ENCODE peak calls at places on chromosomes 3 and 15, in eight cellular contexts. One of them, this sample, is unnamed.

GRCh38 chr3:195352895-195353488 is 82.0 kb upstream of the XXYLT1 start:
- DNase-seq in GM23338: peak
- DNase-seq in fibroblast of mammary gland: peak
- DNase-seq in fibroblast of the aortic adventitia: peak
- DNase-seq in AG09309: peak
- DNase-seq in colonic mucosa: no peak
- DNase-seq in psoas muscle: no peak
- DNase-seq in astrocyte of the spinal cord: peak
- DNase-seq in this sample: peak

GRCh38 chr15:66138882-66139281 is 114.7 kb downstream of the MEGF11 start:
- DNase-seq in GM23338: no peak
- DNase-seq in fibroblast of mammary gland: no peak
- DNase-seq in fibroblast of the aortic adventitia: peak
- DNase-seq in AG09309: no peak
- DNase-seq in colonic mucosa: no peak
- DNase-seq in psoas muscle: no peak
- DNase-seq in astrocyte of the spinal cord: no peak
- DNase-seq in this sample: no peak

GRCh38 chr3:105425153-105425502 is 58.4 kb downstream of the ALCAM start:
- DNase-seq in GM23338: no peak
- DNase-seq in fibroblast of mammary gland: no peak
- DNase-seq in fibroblast of the aortic adventitia: no peak
- DNase-seq in AG09309: no peak
- DNase-seq in colonic mucosa: no peak
- DNase-seq in psoas muscle: no peak
- DNase-seq in astrocyte of the spinal cord: no peak
- DNase-seq in this sample: no peak

GRCh38 chr3:178001670-178002101 is 534.5 kb upstream of the KCNMB2 start:
- DNase-seq in GM23338: no peak
- DNase-seq in fibroblast of mammary gland: no peak
- DNase-seq in fibroblast of the aortic adventitia: no peak
- DNase-seq in AG09309: no peak
- DNase-seq in colonic mucosa: no peak
- DNase-seq in psoas muscle: no peak
- DNase-seq in astrocyte of the spinal cord: no peak
- DNase-seq in this sample: no peak

GRCh38 chr3:183897606-183898384 is 13.1 kb upstream of the PARL start:
- DNase-seq in GM23338: no peak
- DNase-seq in fibroblast of mammary gland: no peak
- DNase-seq in fibroblast of the aortic adventitia: no peak
- DNase-seq in AG09309: no peak
- DNase-seq in colonic mucosa: no peak
- DNase-seq in psoas muscle: no peak
- DNase-seq in astrocyte of the spinal cord: no peak
- DNase-seq in this sample: no peak

GRCh38 chr3:118818386-118818785 is 216.3 kb downstream of the IGSF11 start:
- DNase-seq in GM23338: no peak
- DNase-seq in fibroblast of mammary gland: peak
- DNase-seq in fibroblast of the aortic adventitia: peak
- DNase-seq in AG09309: peak
- DNase-seq in colonic mucosa: no peak
- DNase-seq in psoas muscle: no peak
- DNase-seq in astrocyte of the spinal cord: peak
- DNase-seq in this sample: peak

GRCh38 chr3:55476515-55476914 is 10.6 kb downstream of the WNT5A start:
- DNase-seq in GM23338: no peak
- DNase-seq in fibroblast of mammary gland: peak
- DNase-seq in fibroblast of the aortic adventitia: peak
- DNase-seq in AG09309: peak
- DNase-seq in colonic mucosa: no peak
- DNase-seq in psoas muscle: no peak
- DNase-seq in astrocyte of the spinal cord: peak
- DNase-seq in this sample: peak

GRCh38 chr3:43214616-43215015 is 71.7 kb upstream of the SNRK start:
- DNase-seq in GM23338: no peak
- DNase-seq in fibroblast of mammary gland: peak
- DNase-seq in fibroblast of the aortic adventitia: no peak
- DNase-seq in AG09309: no peak
- DNase-seq in colonic mucosa: no peak
- DNase-seq in psoas muscle: no peak
- DNase-seq in astrocyte of the spinal cord: no peak
- DNase-seq in this sample: peak

GRCh38 chr3:9653565-9654248 is 4.4 kb downstream of the MTMR14 start:
- DNase-seq in GM23338: no peak
- DNase-seq in fibroblast of mammary gland: no peak
- DNase-seq in fibroblast of the aortic adventitia: no peak
- DNase-seq in AG09309: no peak
- DNase-seq in colonic mucosa: no peak
- DNase-seq in psoas muscle: peak
- DNase-seq in astrocyte of the spinal cord: no peak
- DNase-seq in this sample: no peak

GRCh38 chr3:150180349-150180748 is 209.7 kb upstream of the PFN2 start:
- DNase-seq in GM23338: no peak
- DNase-seq in fibroblast of mammary gland: peak
- DNase-seq in fibroblast of the aortic adventitia: peak
- DNase-seq in AG09309: peak
- DNase-seq in colonic mucosa: no peak
- DNase-seq in psoas muscle: no peak
- DNase-seq in astrocyte of the spinal cord: peak
- DNase-seq in this sample: peak

GRCh38 chr3:48157215-48157840 is 30.9 kb downstream of the CDC25A start:
- DNase-seq in GM23338: no peak
- DNase-seq in fibroblast of mammary gland: no peak
- DNase-seq in fibroblast of the aortic adventitia: peak
- DNase-seq in AG09309: peak
- DNase-seq in colonic mucosa: no peak
- DNase-seq in psoas muscle: no peak
- DNase-seq in astrocyte of the spinal cord: no peak
- DNase-seq in this sample: no peak

GRCh38 chr15:101434032-101434920 is 55.2 kb downstream of the PCSK6 start:
- DNase-seq in GM23338: no peak
- DNase-seq in fibroblast of mammary gland: no peak
- DNase-seq in fibroblast of the aortic adventitia: no peak
- DNase-seq in AG09309: no peak
- DNase-seq in colonic mucosa: no peak
- DNase-seq in psoas muscle: no peak
- DNase-seq in astrocyte of the spinal cord: no peak
- DNase-seq in this sample: no peak

GRCh38 chr3:13416002-13416793 is 3.9 kb downstream of the NUP210 start:
- DNase-seq in GM23338: peak
- DNase-seq in fibroblast of mammary gland: no peak
- DNase-seq in fibroblast of the aortic adventitia: no peak
- DNase-seq in AG09309: no peak
- DNase-seq in colonic mucosa: no peak
- DNase-seq in psoas muscle: no peak
- DNase-seq in astrocyte of the spinal cord: no peak
- DNase-seq in this sample: no peak

GRCh38 chr3:80769683-80770082 is 991.8 kb downstream of the GBE1 start:
- DNase-seq in GM23338: peak
- DNase-seq in fibroblast of mammary gland: no peak
- DNase-seq in fibroblast of the aortic adventitia: no peak
- DNase-seq in AG09309: no peak
- DNase-seq in colonic mucosa: no peak
- DNase-seq in psoas muscle: no peak
- DNase-seq in astrocyte of the spinal cord: no peak
- DNase-seq in this sample: no peak

GRCh38 chr3:172159962-172160538 is 120.7 kb downstream of the FNDC3B start:
- DNase-seq in GM23338: peak
- DNase-seq in fibroblast of mammary gland: peak
- DNase-seq in fibroblast of the aortic adventitia: peak
- DNase-seq in AG09309: no peak
- DNase-seq in colonic mucosa: peak
- DNase-seq in psoas muscle: no peak
- DNase-seq in astrocyte of the spinal cord: peak
- DNase-seq in this sample: peak

GRCh38 chr3:123076496-123077418 is 9.9 kb downstream of the PDIA5 start:
- DNase-seq in GM23338: no peak
- DNase-seq in fibroblast of mammary gland: no peak
- DNase-seq in fibroblast of the aortic adventitia: peak
- DNase-seq in AG09309: no peak
- DNase-seq in colonic mucosa: no peak
- DNase-seq in psoas muscle: no peak
- DNase-seq in astrocyte of the spinal cord: no peak
- DNase-seq in this sample: no peak

GRCh38 chr3:142029791-142030190 is 119.6 kb downstream of the TFDP2 start:
- DNase-seq in GM23338: no peak
- DNase-seq in fibroblast of mammary gland: no peak
- DNase-seq in fibroblast of the aortic adventitia: no peak
- DNase-seq in AG09309: no peak
- DNase-seq in colonic mucosa: no peak
- DNase-seq in psoas muscle: no peak
- DNase-seq in astrocyte of the spinal cord: no peak
- DNase-seq in this sample: no peak

GRCh38 chr3:98110191-98110908 is 20.2 kb upstream of the OR5H1 start:
- DNase-seq in GM23338: peak
- DNase-seq in fibroblast of mammary gland: no peak
- DNase-seq in fibroblast of the aortic adventitia: no peak
- DNase-seq in AG09309: no peak
- DNase-seq in colonic mucosa: no peak
- DNase-seq in psoas muscle: no peak
- DNase-seq in astrocyte of the spinal cord: no peak
- DNase-seq in this sample: no peak

GRCh38 chr3:62323241-62323640 is 50.1 kb downstream of the FEZF2 start:
- DNase-seq in GM23338: no peak
- DNase-seq in fibroblast of mammary gland: no peak
- DNase-seq in fibroblast of the aortic adventitia: no peak
- DNase-seq in AG09309: no peak
- DNase-seq in colonic mucosa: no peak
- DNase-seq in psoas muscle: no peak
- DNase-seq in astrocyte of the spinal cord: no peak
- DNase-seq in this sample: no peak

GRCh38 chr3:122023335-122023734 is 1.3 kb upstream of the ILDR1 start:
- DNase-seq in GM23338: peak
- DNase-seq in fibroblast of mammary gland: no peak
- DNase-seq in fibroblast of the aortic adventitia: no peak
- DNase-seq in AG09309: no peak
- DNase-seq in colonic mucosa: no peak
- DNase-seq in psoas muscle: no peak
- DNase-seq in astrocyte of the spinal cord: no peak
- DNase-seq in this sample: no peak

GRCh38 chr3:122024800-122025199 is 2.8 kb upstream of the ILDR1 start:
- DNase-seq in GM23338: no peak
- DNase-seq in fibroblast of mammary gland: no peak
- DNase-seq in fibroblast of the aortic adventitia: peak
- DNase-seq in AG09309: no peak
- DNase-seq in colonic mucosa: no peak
- DNase-seq in psoas muscle: no peak
- DNase-seq in astrocyte of the spinal cord: no peak
- DNase-seq in this sample: no peak

GRCh38 chr3:122019493-122019892 is 2.6 kb downstream of the ILDR1 start:
- DNase-seq in GM23338: no peak
- DNase-seq in fibroblast of mammary gland: no peak
- DNase-seq in fibroblast of the aortic adventitia: no peak
- DNase-seq in AG09309: no peak
- DNase-seq in colonic mucosa: no peak
- DNase-seq in psoas muscle: no peak
- DNase-seq in astrocyte of the spinal cord: no peak
- DNase-seq in this sample: no peak

GRCh38 chr3:122021037-122021436 is 1.0 kb downstream of the ILDR1 start:
- DNase-seq in GM23338: no peak
- DNase-seq in fibroblast of mammary gland: no peak
- DNase-seq in fibroblast of the aortic adventitia: no peak
- DNase-seq in AG09309: no peak
- DNase-seq in colonic mucosa: peak
- DNase-seq in psoas muscle: no peak
- DNase-seq in astrocyte of the spinal cord: no peak
- DNase-seq in this sample: no peak

GRCh38 chr3:122021811-122022401 is at the start of gene ILDR1:
- DNase-seq in GM23338: peak
- DNase-seq in fibroblast of mammary gland: no peak
- DNase-seq in fibroblast of the aortic adventitia: no peak
- DNase-seq in AG09309: no peak
- DNase-seq in colonic mucosa: peak
- DNase-seq in psoas muscle: no peak
- DNase-seq in astrocyte of the spinal cord: no peak
- DNase-seq in this sample: no peak
- H3K4me3 ChIP-seq in GM23338: peak
- H3K4me3 ChIP-seq in fibroblast of mammary gland: no peak
- H3K4me3 ChIP-seq in fibroblast of the aortic adventitia: no peak
- H3K4me3 ChIP-seq in AG09309: no peak
- H3K4me3 ChIP-seq in colonic mucosa: peak
- H3K4me3 ChIP-seq in psoas muscle: no peak
- H3K4me3 ChIP-seq in astrocyte of the spinal cord: no peak
- H3K4me3 ChIP-seq in this sample: no peak

GRCh38 chr3:152210697-152211096 is 58.0 kb upstream of the MBNL1 start:
- DNase-seq in GM23338: no peak
- DNase-seq in fibroblast of mammary gland: no peak
- DNase-seq in fibroblast of the aortic adventitia: no peak
- DNase-seq in AG09309: no peak
- DNase-seq in colonic mucosa: no peak
- DNase-seq in psoas muscle: no peak
- DNase-seq in astrocyte of the spinal cord: no peak
- DNase-seq in this sample: no peak

GRCh38 chr3:152213086-152213674 is 55.5 kb upstream of the MBNL1 start:
- DNase-seq in GM23338: no peak
- DNase-seq in fibroblast of mammary gland: no peak
- DNase-seq in fibroblast of the aortic adventitia: no peak
- DNase-seq in AG09309: no peak
- DNase-seq in colonic mucosa: no peak
- DNase-seq in psoas muscle: no peak
- DNase-seq in astrocyte of the spinal cord: no peak
- DNase-seq in this sample: no peak

GRCh38 chr3:152209776-152210175 is 59.0 kb upstream of the MBNL1 start:
- DNase-seq in GM23338: no peak
- DNase-seq in fibroblast of mammary gland: no peak
- DNase-seq in fibroblast of the aortic adventitia: no peak
- DNase-seq in AG09309: no peak
- DNase-seq in colonic mucosa: no peak
- DNase-seq in psoas muscle: no peak
- DNase-seq in astrocyte of the spinal cord: no peak
- DNase-seq in this sample: no peak

GRCh38 chr3:152213938-152214337 is 54.8 kb upstream of the MBNL1 start:
- DNase-seq in GM23338: no peak
- DNase-seq in fibroblast of mammary gland: no peak
- DNase-seq in fibroblast of the aortic adventitia: no peak
- DNase-seq in AG09309: no peak
- DNase-seq in colonic mucosa: no peak
- DNase-seq in psoas muscle: no peak
- DNase-seq in astrocyte of the spinal cord: no peak
- DNase-seq in this sample: no peak

GRCh38 chr3:152211655-152212054 is 57.1 kb upstream of the MBNL1 start:
- DNase-seq in GM23338: no peak
- DNase-seq in fibroblast of mammary gland: no peak
- DNase-seq in fibroblast of the aortic adventitia: no peak
- DNase-seq in AG09309: no peak
- DNase-seq in colonic mucosa: no peak
- DNase-seq in psoas muscle: no peak
- DNase-seq in astrocyte of the spinal cord: no peak
- DNase-seq in this sample: no peak
- H3K4me3 ChIP-seq in GM23338: no peak
- H3K4me3 ChIP-seq in fibroblast of mammary gland: no peak
- H3K4me3 ChIP-seq in fibroblast of the aortic adventitia: no peak
- H3K4me3 ChIP-seq in AG09309: no peak
- H3K4me3 ChIP-seq in colonic mucosa: no peak
- H3K4me3 ChIP-seq in psoas muscle: no peak
- H3K4me3 ChIP-seq in astrocyte of the spinal cord: no peak
- H3K4me3 ChIP-seq in this sample: no peak

GRCh38 chr3:106728315-106728821 is 648.9 kb upstream of the CCDC54 start:
- DNase-seq in GM23338: no peak
- DNase-seq in fibroblast of mammary gland: peak
- DNase-seq in fibroblast of the aortic adventitia: peak
- DNase-seq in AG09309: peak
- DNase-seq in colonic mucosa: no peak
- DNase-seq in psoas muscle: no peak
- DNase-seq in astrocyte of the spinal cord: peak
- DNase-seq in this sample: peak
- H3K4me3 ChIP-seq in GM23338: no peak
- H3K4me3 ChIP-seq in fibroblast of mammary gland: peak
- H3K4me3 ChIP-seq in fibroblast of the aortic adventitia: peak
- H3K4me3 ChIP-seq in AG09309: no peak
- H3K4me3 ChIP-seq in colonic mucosa: no peak
- H3K4me3 ChIP-seq in psoas muscle: no peak
- H3K4me3 ChIP-seq in astrocyte of the spinal cord: no peak
- H3K4me3 ChIP-seq in this sample: peak

GRCh38 chr3:87229113-87229512 is 2.0 kb downstream of the CHMP2B start:
- DNase-seq in GM23338: no peak
- DNase-seq in fibroblast of mammary gland: no peak
- DNase-seq in fibroblast of the aortic adventitia: no peak
- DNase-seq in AG09309: no peak
- DNase-seq in colonic mucosa: no peak
- DNase-seq in psoas muscle: no peak
- DNase-seq in astrocyte of the spinal cord: no peak
- DNase-seq in this sample: no peak
- H3K4me3 ChIP-seq in GM23338: peak
- H3K4me3 ChIP-seq in fibroblast of mammary gland: no peak
- H3K4me3 ChIP-seq in fibroblast of the aortic adventitia: no peak
- H3K4me3 ChIP-seq in AG09309: no peak
- H3K4me3 ChIP-seq in colonic mucosa: no peak
- H3K4me3 ChIP-seq in psoas muscle: peak
- H3K4me3 ChIP-seq in astrocyte of the spinal cord: no peak
- H3K4me3 ChIP-seq in this sample: no peak

This sample was measured in choroid plexus epithelial cell.